ENCODE peak calls at places on chromosome 5, in nine cellular contexts. One of them, this sample, is unnamed.
A peak's percentile ranks its signal among the peaks of the same experiment; 100 is the strongest.

GRCh38 chr5:2487152-2487763 is 264.2 kb downstream of the IRX2 start:
- DNase-seq in mesendoderm: no peak
- DNase-seq in prostate gland: no peak
- DNase-seq in OCI-LY7: no peak
- DNase-seq in GM04504: no peak
- DNase-seq in epithelial cell of esophagus: no peak
- DNase-seq in G401: no peak
- DNase-seq in Peyer's patch: no peak
- DNase-seq in adrenal gland: no peak
- DNase-seq in this sample: no peak

GRCh38 chr5:52909192-52909591 is 80.0 kb upstream of the ITGA2 start:
- DNase-seq in OCI-LY7: no peak
- DNase-seq in Peyer's patch: no peak
- DNase-seq in mesendoderm: peak; percentile 45
- DNase-seq in adrenal gland: peak; percentile 47
- DNase-seq in epithelial cell of esophagus: no peak
- DNase-seq in prostate gland: no peak
- DNase-seq in GM04504: no peak
- DNase-seq in G401: no peak
- DNase-seq in this sample: no peak

GRCh38 chr5:17381926-17382325 is 116.1 kb upstream of the TAF11L2 start:
- DNase-seq in OCI-LY7: peak; percentile 9
- DNase-seq in adrenal gland: peak; percentile 39
- DNase-seq in mesendoderm: no peak
- DNase-seq in prostate gland: no peak
- DNase-seq in Peyer's patch: no peak
- DNase-seq in G401: no peak
- DNase-seq in epithelial cell of esophagus: no peak
- DNase-seq in GM04504: no peak
- DNase-seq in this sample: no peak

GRCh38 chr5:50900952-50901510 is 234.6 kb downstream of the PARP8 start:
- DNase-seq in G401: no peak
- DNase-seq in epithelial cell of esophagus: no peak
- DNase-seq in Peyer's patch: no peak
- DNase-seq in mesendoderm: no peak
- DNase-seq in prostate gland: no peak
- DNase-seq in GM04504: no peak
- DNase-seq in adrenal gland: no peak
- DNase-seq in OCI-LY7: no peak
- DNase-seq in this sample: no peak

GRCh38 chr5:87099246-87099914 is 168.3 kb upstream of the RASA1 start:
- DNase-seq in mesendoderm: no peak
- DNase-seq in epithelial cell of esophagus: peak; percentile 35
- DNase-seq in adrenal gland: no peak
- DNase-seq in Peyer's patch: no peak
- DNase-seq in GM04504: no peak
- DNase-seq in OCI-LY7: no peak
- DNase-seq in G401: no peak
- DNase-seq in prostate gland: no peak
- DNase-seq in this sample: no peak

GRCh38 chr5:106959447-106959846 is 711.3 kb downstream of the EFNA5 start:
- DNase-seq in mesendoderm: no peak
- DNase-seq in Peyer's patch: no peak
- DNase-seq in G401: no peak
- DNase-seq in GM04504: no peak
- DNase-seq in prostate gland: no peak
- DNase-seq in adrenal gland: peak; percentile 12
- DNase-seq in epithelial cell of esophagus: no peak
- DNase-seq in OCI-LY7: no peak
- DNase-seq in this sample: peak; percentile 66

GRCh38 chr5:9924614-9925013 is 294.5 kb upstream of the TAS2R1 start:
- DNase-seq in Peyer's patch: no peak
- DNase-seq in OCI-LY7: no peak
- DNase-seq in prostate gland: no peak
- DNase-seq in epithelial cell of esophagus: peak; percentile 98
- DNase-seq in mesendoderm: peak; percentile 74
- DNase-seq in adrenal gland: no peak
- DNase-seq in GM04504: peak; percentile 88
- DNase-seq in G401: no peak
- DNase-seq in this sample: no peak

GRCh38 chr5:148913493-148913892 is 87.1 kb downstream of the ADRB2 start:
- DNase-seq in G401: peak; percentile 15
- DNase-seq in OCI-LY7: no peak
- DNase-seq in adrenal gland: no peak
- DNase-seq in GM04504: no peak
- DNase-seq in prostate gland: no peak
- DNase-seq in Peyer's patch: no peak
- DNase-seq in epithelial cell of esophagus: no peak
- DNase-seq in mesendoderm: no peak
- DNase-seq in this sample: no peak

GRCh38 chr5:28542968-28543367 is 1504.6 kb upstream of the CDH9 start:
- DNase-seq in adrenal gland: no peak
- DNase-seq in GM04504: no peak
- DNase-seq in G401: no peak
- DNase-seq in prostate gland: no peak
- DNase-seq in epithelial cell of esophagus: peak; percentile 87
- DNase-seq in Peyer's patch: no peak
- DNase-seq in mesendoderm: peak; percentile 3
- DNase-seq in OCI-LY7: no peak
- DNase-seq in this sample: no peak

GRCh38 chr5:6708814-6709213 is 4.4 kb upstream of the TENT4A start:
- DNase-seq in adrenal gland: no peak
- DNase-seq in G401: no peak
- DNase-seq in epithelial cell of esophagus: no peak
- DNase-seq in Peyer's patch: no peak
- DNase-seq in OCI-LY7: no peak
- DNase-seq in GM04504: no peak
- DNase-seq in prostate gland: no peak
- DNase-seq in mesendoderm: no peak
- DNase-seq in this sample: no peak

GRCh38 chr5:169870221-169870620 is 110.1 kb downstream of the INSYN2B start:
- DNase-seq in GM04504: no peak
- DNase-seq in mesendoderm: no peak
- DNase-seq in prostate gland: no peak
- DNase-seq in Peyer's patch: no peak
- DNase-seq in G401: no peak
- DNase-seq in adrenal gland: no peak
- DNase-seq in OCI-LY7: no peak
- DNase-seq in epithelial cell of esophagus: no peak
- DNase-seq in this sample: no peak

GRCh38 chr5:10541247-10541646 is 22.6 kb upstream of the ANKRD33B start:
- DNase-seq in Peyer's patch: no peak
- DNase-seq in GM04504: no peak
- DNase-seq in prostate gland: no peak
- DNase-seq in epithelial cell of esophagus: no peak
- DNase-seq in OCI-LY7: no peak
- DNase-seq in mesendoderm: no peak
- DNase-seq in adrenal gland: no peak
- DNase-seq in G401: no peak
- DNase-seq in this sample: no peak